ENCODE peak calls at places on chromosomes 5 and 9, in five cellular contexts. G is neuronal stem cell; J is body of pancreas; X is heart right ventricle; A is CD8-positive, alpha-beta memory T cell. K is an unnamed sample.

GRCh38 chr9:116572095-116572748 is 114.9 kb upstream of the TRIM32 start:
- DNase-seq in G (peak), J (peak), X (peak), A (no peak), K (peak)

GRCh38 chr5:45521067-45521466 is 175.1 kb downstream of the HCN1 start:
- DNase-seq in G (peak), J (peak), X (no peak), A (no peak), K (no peak)

GRCh38 chr9:127244609-127245601 is 19.7 kb upstream of the GARNL3 start:
- DNase-seq in G (peak), J (peak), X (peak), A (peak), K (peak)

GRCh38 chr5:152293189-152293588 is 111.9 kb downstream of the NMUR2 start:
- DNase-seq in G (no peak), J (no peak), X (no peak), A (no peak), K (no peak)

GRCh38 chr9:9790216-9790872 is 822.5 kb downstream of the PTPRD start:
- DNase-seq in G (peak), J (peak), X (no peak), A (no peak), K (peak)

GRCh38 chr9:91992636-91993035 is 42.6 kb upstream of the ROR2 start:
- DNase-seq in G (no peak), J (no peak), X (no peak), A (no peak), K (no peak)

GRCh38 chr5:41410737-41411136 is 99.7 kb downstream of the PLCXD3 start:
- DNase-seq in G (no peak), J (no peak), X (no peak), A (no peak), K (peak)

GRCh38 chr5:106140101-106140500 is 1530.6 kb downstream of the EFNA5 start:
- DNase-seq in G (no peak), J (no peak), X (no peak), A (no peak), K (no peak)

GRCh38 chr9:21381752-21382339 is 3.4 kb downstream of the IFNA2 start:
- DNase-seq in G (no peak), J (no peak), X (no peak), A (peak), K (no peak)

GRCh38 chr9:134346151-134346550 is 19.9 kb downstream of the RXRA start:
- DNase-seq in G (no peak), J (peak), X (no peak), A (no peak), K (no peak)

GRCh38 chr5:16616536-16617271 is at the start of gene RETREG1:
- DNase-seq in G (peak), J (peak), X (peak), A (peak), K (no peak)

GRCh38 chr5:147234825-147235635 is at the start of gene STK32A:
- DNase-seq in G (peak), J (peak), X (peak), A (no peak), K (no peak)

GRCh38 chr5:66814146-66814991 is 218.2 kb downstream of the MAST4 start:
- DNase-seq in G (peak), J (peak), X (no peak), A (peak), K (no peak)

GRCh38 chr9:126423022-126423708 is 96.5 kb downstream of the MVB12B start:
- DNase-seq in G (no peak), J (no peak), X (no peak), A (no peak), K (peak)

GRCh38 chr9:127177682-127178265 is 55.3 kb upstream of the ANGPTL2 start:
- DNase-seq in G (no peak), J (no peak), X (no peak), A (no peak), K (no peak)

GRCh38 chr5:6362846-6363245 is 15.5 kb downstream of the MED10 start:
- DNase-seq in G (no peak), J (no peak), X (no peak), A (no peak), K (no peak)

DNA sequence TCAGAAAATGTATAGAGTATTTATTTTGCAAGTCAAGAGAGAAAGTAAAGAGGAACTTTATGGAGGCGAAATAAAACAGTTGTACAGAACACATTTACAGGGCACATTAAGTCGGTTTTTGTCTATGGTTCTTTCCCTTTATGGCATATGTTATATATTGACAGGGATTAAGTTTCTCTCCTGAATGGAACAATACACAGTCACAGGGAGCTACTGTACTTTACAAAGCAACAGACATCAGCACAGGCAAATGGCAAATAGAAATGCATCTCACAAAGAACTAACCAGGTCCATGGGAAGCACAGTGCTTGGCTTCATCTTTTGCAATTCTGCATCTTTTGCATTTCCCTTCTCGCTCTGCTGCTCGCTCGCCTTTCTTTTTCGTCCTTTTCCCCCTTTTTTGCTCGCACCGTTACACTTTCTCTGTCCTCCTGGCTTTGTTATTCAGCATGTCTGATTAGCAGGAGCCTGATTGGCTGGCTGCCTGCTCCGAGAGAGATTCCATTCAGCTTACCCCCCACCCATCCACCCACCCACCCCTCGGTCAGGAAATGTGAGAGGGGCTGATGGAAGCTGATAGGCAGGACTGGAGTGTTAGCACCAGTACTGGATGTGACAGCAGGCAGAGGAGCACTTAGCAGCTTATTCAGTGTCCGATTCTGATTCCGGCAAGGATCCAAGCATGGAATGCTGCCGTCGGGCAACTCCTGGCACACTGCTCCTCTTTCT is at the start of gene ADAMTSL1:
- DNase-seq in G (peak), J (peak), X (peak), A (no peak), K (no peak)
- H3K27ac ChIP-seq in G (peak), J (no peak), X (peak), A (no peak), K (no peak)

DNA sequence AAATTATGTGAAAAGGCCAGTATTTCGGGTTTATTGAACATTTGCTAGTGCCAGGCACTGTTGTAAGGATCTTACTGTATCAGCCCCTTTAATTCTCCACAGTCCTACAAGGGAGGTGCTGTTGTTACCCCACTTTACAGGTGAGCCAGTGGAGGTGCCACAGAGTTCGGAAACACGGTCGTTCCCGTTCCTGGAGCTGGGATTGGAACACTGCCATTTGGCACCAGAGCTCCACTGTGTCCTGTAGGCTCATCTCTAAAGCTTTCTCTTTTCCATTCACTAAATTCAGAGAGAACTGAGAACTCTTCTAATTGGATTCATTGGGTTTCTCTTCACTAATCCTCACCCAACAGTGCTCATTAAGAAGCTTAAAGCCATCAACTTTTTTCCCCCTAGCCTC is 5.6 kb downstream of the ERGIC1 start:
- DNase-seq in G (no peak), J (no peak), X (no peak), A (no peak), K (no peak)
- H3K27ac ChIP-seq in G (peak), J (peak), X (peak), A (no peak), K (no peak)

GRCh38 chr5:15584528-15584927 is 84.5 kb downstream of the FBXL7 start:
- DNase-seq in G (no peak), J (no peak), X (no peak), A (no peak), K (no peak)

GRCh38 chr5:15592728-15593127 is 92.7 kb downstream of the FBXL7 start:
- DNase-seq in G (no peak), J (no peak), X (no peak), A (no peak), K (no peak)

GRCh38 chr5:15585128-15585527 is 85.1 kb downstream of the FBXL7 start:
- DNase-seq in G (no peak), J (no peak), X (no peak), A (no peak), K (no peak)

GRCh38 chr5:15585826-15586591 is 86.0 kb downstream of the FBXL7 start:
- DNase-seq in G (no peak), J (no peak), X (no peak), A (no peak), K (no peak)

DNA sequence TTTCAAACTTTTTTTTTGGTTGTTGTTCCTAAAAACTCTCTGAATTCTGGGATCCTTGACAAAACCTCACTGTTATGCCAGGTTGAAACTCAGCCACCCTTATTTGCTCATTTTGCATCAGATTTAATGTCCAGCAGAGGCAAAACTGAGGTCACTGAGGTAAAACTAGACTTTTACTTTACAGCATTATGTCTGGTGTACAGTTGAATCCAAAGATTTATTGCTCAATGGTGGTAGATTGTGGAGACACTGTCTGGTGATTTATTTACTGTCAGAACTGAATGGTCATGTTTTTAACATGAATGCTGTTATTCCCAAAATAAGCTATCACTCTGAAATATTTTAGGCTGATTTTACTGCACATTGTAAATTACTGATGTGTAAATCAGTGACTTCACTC is 88.0 kb downstream of the FBXL7 start:
- DNase-seq in G (no peak), J (no peak), X (no peak), A (no peak), K (no peak)
- H3K27ac ChIP-seq in G (no peak), J (no peak), X (no peak), A (no peak), K (no peak)

GRCh38 chr9:109101202-109101595 is 18.5 kb downstream of the TMEM245 start:
- DNase-seq in G (no peak), J (no peak), X (no peak), A (no peak), K (no peak)

GRCh38 chr9:109098960-109099308 is 20.8 kb downstream of the TMEM245 start:
- DNase-seq in G (no peak), J (no peak), X (no peak), A (no peak), K (no peak)

GRCh38 chr9:109100543-109101201 is 19.1 kb downstream of the TMEM245 start:
- DNase-seq in G (no peak), J (no peak), X (no peak), A (no peak), K (no peak)

GRCh38 chr9:109097156-109097555 is 22.6 kb downstream of the TMEM245 start:
- DNase-seq in G (no peak), J (no peak), X (no peak), A (no peak), K (no peak)

DNA sequence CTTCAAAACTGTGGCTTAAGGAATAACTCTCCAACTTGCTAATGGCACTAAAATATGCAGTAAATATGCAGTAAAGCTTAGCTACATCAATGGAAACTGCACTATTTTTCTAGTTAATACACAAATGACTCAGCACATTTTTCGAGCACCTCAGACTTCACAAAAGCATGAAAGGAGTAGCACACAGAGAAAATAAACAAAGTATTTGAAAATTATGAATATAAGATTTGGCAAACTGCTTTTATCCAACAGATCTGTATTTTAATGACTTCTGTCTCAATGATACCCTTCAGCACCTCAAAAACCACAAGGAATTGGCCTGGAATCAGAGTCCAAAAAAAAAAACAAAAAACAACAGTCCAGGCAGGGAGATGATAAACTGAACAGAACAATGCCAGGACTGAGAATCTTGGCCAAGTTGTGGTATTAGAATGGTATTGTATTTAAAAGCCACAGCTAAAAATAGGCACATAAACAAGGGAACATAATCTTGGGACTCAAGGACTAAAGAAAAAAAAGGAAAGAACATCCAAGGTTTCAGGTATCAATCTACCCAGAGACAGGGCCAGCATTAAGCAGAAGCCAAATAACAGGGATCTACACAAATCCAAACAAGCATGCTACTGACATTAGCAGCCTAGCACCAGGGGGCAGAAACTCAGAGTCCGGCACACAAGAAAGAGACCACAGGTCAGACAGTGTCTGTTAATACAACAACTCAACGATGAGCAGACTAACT is 21.4 kb downstream of the TMEM245 start:
- DNase-seq in G (peak), J (peak), X (no peak), A (no peak), K (no peak)
- H3K27ac ChIP-seq in G (no peak), J (peak), X (peak), A (no peak), K (no peak)

GRCh38 chr5:150481708-150481965 is 26.3 kb upstream of the NDST1 start:
- DNase-seq in G (no peak), J (no peak), X (no peak), A (no peak), K (no peak)
- H3K27ac ChIP-seq in G (no peak), J (no peak), X (no peak), A (no peak), K (no peak)

GRCh38 chr9:131237931-131238401 is 38.3 kb downstream of the FAM78A start:
- DNase-seq in G (peak), J (peak), X (peak), A (peak), K (no peak)

GRCh38 chr9:131238402-131239021 is 37.8 kb downstream of the FAM78A start:
- DNase-seq in G (peak), J (no peak), X (no peak), A (peak), K (no peak)

GRCh38 chr9:131237311-131237710 is 39.0 kb downstream of the FAM78A start:
- DNase-seq in G (no peak), J (no peak), X (no peak), A (no peak), K (no peak)

GRCh38 chr9:131240047-131240921 is 36.0 kb downstream of the FAM78A start:
- DNase-seq in G (no peak), J (no peak), X (no peak), A (no peak), K (no peak)

DNA sequence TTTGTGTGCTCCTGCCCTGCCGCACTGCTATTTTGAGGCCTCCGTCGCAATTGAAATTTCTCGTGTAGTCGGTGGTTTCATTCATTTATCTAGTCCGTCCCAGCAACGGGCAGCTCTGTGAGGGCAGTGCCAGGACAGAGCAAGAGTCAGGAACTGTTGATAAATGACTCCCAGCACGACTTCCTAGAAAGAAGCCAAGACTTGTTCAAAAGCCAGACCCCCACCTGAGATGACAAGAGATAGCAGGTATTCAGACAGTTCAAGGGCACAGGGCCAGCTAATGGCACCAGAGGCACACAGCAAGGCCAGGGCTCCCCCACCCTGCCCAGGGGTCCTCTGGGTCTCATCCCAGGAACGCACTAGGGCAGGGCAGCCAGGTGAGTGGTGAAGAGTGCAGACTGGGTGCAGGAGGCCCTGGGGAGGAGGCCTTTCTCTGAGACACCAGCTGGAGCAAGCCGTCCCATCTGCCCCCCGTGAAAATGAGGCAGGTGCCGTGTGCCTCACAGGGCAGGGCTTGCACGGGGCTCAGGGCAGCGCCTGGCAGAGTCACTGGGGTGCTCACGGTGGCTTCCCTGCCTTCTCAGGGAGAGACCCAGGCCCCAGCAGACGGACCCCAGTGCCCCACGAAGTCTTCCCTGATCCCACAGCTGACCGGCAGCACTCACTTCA is 36.9 kb downstream of the FAM78A start:
- DNase-seq in G (no peak), J (no peak), X (no peak), A (no peak), K (no peak)
- H3K27ac ChIP-seq in G (peak), J (no peak), X (peak), A (no peak), K (no peak)

GRCh38 chr9:27538668-27539067 is 9.1 kb upstream of the MOB3B start:
- DNase-seq in G (no peak), J (peak), X (no peak), A (no peak), K (no peak)
- H3K27ac ChIP-seq in G (peak), J (no peak), X (no peak), A (no peak), K (no peak)

DNA sequence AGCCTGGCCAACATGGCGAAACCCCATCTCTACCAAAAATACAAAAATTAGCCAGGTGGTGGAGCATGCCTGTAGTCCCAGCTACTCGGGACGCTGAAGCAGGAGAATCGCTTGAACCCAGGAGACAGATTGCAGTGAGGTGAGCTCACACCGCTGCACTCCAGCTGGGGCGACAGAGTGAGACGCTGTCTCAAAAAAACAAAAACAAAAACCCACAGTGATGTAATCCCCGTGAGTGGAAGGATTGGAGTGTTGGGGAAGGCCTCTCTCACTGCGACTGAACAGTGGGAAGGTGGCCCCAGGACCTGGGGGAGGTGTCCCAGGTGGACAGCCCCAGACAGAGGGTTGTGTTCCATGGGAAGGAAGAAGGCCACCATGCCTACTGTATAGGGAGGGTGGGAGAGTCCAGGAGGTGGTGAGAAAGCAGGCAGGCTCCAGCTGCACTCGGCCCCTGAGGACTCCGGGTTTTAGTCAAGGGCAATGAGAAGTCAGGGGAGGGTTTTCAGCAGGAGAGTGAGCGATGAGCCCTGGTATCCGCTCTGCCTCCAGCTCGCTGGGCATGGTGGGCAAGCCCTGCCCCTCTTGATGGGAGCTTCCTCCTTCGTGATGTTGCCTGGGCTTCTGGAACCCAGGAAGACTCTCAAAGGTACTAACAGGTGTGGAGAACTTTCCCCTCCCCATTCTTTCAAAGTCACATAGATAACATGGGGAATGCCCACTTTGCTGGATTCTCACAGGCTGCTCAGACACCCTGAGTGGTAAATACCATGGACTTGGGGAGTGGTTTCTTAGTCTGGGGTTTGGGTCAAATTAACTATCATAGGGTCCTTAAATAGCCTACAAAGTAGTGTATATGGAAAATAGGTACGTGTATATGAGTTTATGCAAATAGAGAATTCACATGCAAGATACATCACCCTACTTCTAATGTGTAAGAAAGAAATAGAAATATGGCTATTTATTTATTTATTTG is 74.7 kb downstream of the PPARGC1B start:
- DNase-seq in G (no peak), J (no peak), X (no peak), A (no peak), K (no peak)
- H3K27ac ChIP-seq in G (no peak), J (no peak), X (peak), A (peak), K (no peak)